ENCODE peak calls at places on chromosomes 1 and 21, in ten cellular contexts. N, S, W, O, H, G, D, V, C and R are unnamed samples. For H3K4me1, the result is how much of the 10 kb centered on the place peaks cover.

GRCh38 chr1:185645686-185646085 is 88.5 kb upstream of the HMCN1 start:
- DNase-seq in N (peak), S (no peak), W (no peak), O (no peak), H (no peak), G (no peak), D (no peak), V (no peak), C (no peak), R (no peak)

GRCh38 chr1:159922499-159923202 is 2.7 kb downstream of the TAGLN2 start:
- DNase-seq in N (peak), S (peak), W (no peak), O (peak), H (peak), G (no peak), D (peak), V (peak), C (no peak), R (peak)

GRCh38 chr1:235943581-235944114 is 76.9 kb upstream of the LYST start:
- DNase-seq in N (peak), S (no peak), W (no peak), O (no peak), H (no peak), G (no peak), D (no peak), V (no peak), C (no peak), R (no peak)

GRCh38 chr1:41780916-41781315 is 137.8 kb downstream of the HIVEP3 start:
- DNase-seq in N (no peak), S (no peak), W (no peak), O (no peak), H (no peak), G (no peak), D (no peak), V (no peak), C (no peak), R (no peak)

GRCh38 chr1:161172776-161173376 is 4.4 kb downstream of the B4GALT3 start:
- DNase-seq in N (peak), S (no peak), W (no peak), O (no peak), H (no peak), G (no peak), D (no peak), V (no peak), C (no peak), R (peak)

GRCh38 chr1:158035976-158036583 is 42.6 kb downstream of the KIRREL1 start:
- DNase-seq in N (peak), S (no peak), W (no peak), O (peak), H (no peak), G (no peak), D (no peak), V (no peak), C (no peak), R (no peak)

GRCh38 chr1:217681806-217682205 is 50.7 kb downstream of the SPATA17 start:
- DNase-seq in N (no peak), S (no peak), W (no peak), O (no peak), H (no peak), G (no peak), D (no peak), V (no peak), C (no peak), R (no peak)

GRCh38 chr21:42389449-42389835 is 6.4 kb downstream of the TMPRSS3 start:
- DNase-seq in N (no peak), S (no peak), W (no peak), O (peak), H (no peak), G (no peak), D (peak), V (no peak), C (no peak), R (no peak)

GRCh38 chr1:184860535-184860934 is 105.9 kb upstream of the EDEM3 start:
- DNase-seq in N (no peak), S (no peak), W (no peak), O (no peak), H (no peak), G (no peak), D (no peak), V (no peak), C (no peak), R (no peak)

GRCh38 chr21:31553926-31554325 is 105.6 kb upstream of the SOD1 start:
- DNase-seq in N (no peak), S (no peak), W (no peak), O (no peak), H (no peak), G (no peak), D (no peak), V (no peak), C (no peak), R (no peak)

GRCh38 chr1:183218981-183219621 is 33.0 kb downstream of the LAMC2 start:
- DNase-seq in N (no peak), S (no peak), W (peak), O (peak), H (peak), G (no peak), D (peak), V (peak), C (peak), R (peak)

GRCh38 chr1:10755977-10756521 is 40.4 kb downstream of the CASZ1 start:
- DNase-seq in N (peak), S (peak), W (peak), O (peak), H (peak), G (no peak), D (peak), V (peak), C (peak), R (peak)

GRCh38 chr1:98761238-98761637 is 99.7 kb downstream of the SNX7 start:
- DNase-seq in N (no peak), S (no peak), W (no peak), O (peak), H (no peak), G (no peak), D (no peak), V (no peak), C (no peak), R (peak)

GRCh38 chr1:157286096-157286495 is 147.9 kb upstream of the ETV3 start:
- DNase-seq in N (no peak), S (no peak), W (no peak), O (no peak), H (no peak), G (no peak), D (no peak), V (no peak), C (no peak), R (no peak)

GRCh38 chr1:24186993-24187790 is at the start of gene IFNLR1:
- DNase-seq in N (no peak), S (peak), W (peak), O (peak), H (peak), G (no peak), D (peak), V (peak), C (peak), R (peak)

GRCh38 chr21:43355196-43355924 is 71.6 kb downstream of the SIK1 start:
- DNase-seq in N (no peak), S (no peak), W (no peak), O (no peak), H (no peak), G (no peak), D (no peak), V (no peak), C (no peak), R (peak)

GRCh38 chr1:12591267-12591938 is 26.6 kb downstream of the DHRS3 start:
- DNase-seq in N (peak), S (peak), W (no peak), O (no peak), H (peak), G (no peak), D (peak), V (no peak), C (no peak), R (peak)

GRCh38 chr1:161921990-161922389 is 101.7 kb downstream of the OLFML2B start:
- DNase-seq in N (peak), S (no peak), W (no peak), O (no peak), H (no peak), G (no peak), D (no peak), V (no peak), C (no peak), R (no peak)

GRCh38 chr1:160351629-160352028 is 8.4 kb downstream of the NCSTN start:
- DNase-seq in N (no peak), S (peak), W (no peak), O (no peak), H (peak), G (no peak), D (no peak), V (no peak), C (no peak), R (peak)

GRCh38 chr1:37477198-37477931 is 3.0 kb downstream of the ZC3H12A start:
- DNase-seq in N (peak), S (no peak), W (peak), O (peak), H (no peak), G (no peak), D (peak), V (peak), C (peak), R (no peak)

GRCh38 chr21:16708431-16708830 is 804.4 kb upstream of the CXADR start:
- DNase-seq in N (peak), S (no peak), W (no peak), O (no peak), H (no peak), G (no peak), D (no peak), V (no peak), C (no peak), R (no peak)

GRCh38 chr1:198623920-198624647 is 14.8 kb upstream of the PTPRC start:
- DNase-seq in N (peak), S (no peak), W (no peak), O (no peak), H (no peak), G (no peak), D (no peak), V (peak), C (no peak), R (no peak)

GRCh38 chr21:44485796-44486195 is 30.5 kb downstream of the LRRC3 start:
- DNase-seq in N (no peak), S (no peak), W (no peak), O (no peak), H (no peak), G (no peak), D (no peak), V (no peak), C (no peak), R (no peak)

GRCh38 chr1:23838401-23838866 is 13.2 kb upstream of the HMGCL start:
- DNase-seq in N (peak), S (peak), W (peak), O (peak), H (peak), G (no peak), D (peak), V (peak), C (peak), R (peak)

GRCh38 chr1:16145030-16145987 is 10.6 kb downstream of the EPHA2 start:
- DNase-seq in N (peak), S (peak), W (no peak), O (peak), H (peak), G (peak), D (peak), V (no peak), C (no peak), R (peak)
- H3K4me1 ChIP-seq in N (under half), S (half or more), W (under half), O (half or more), H (half or more), G (half or more), D (half or more), V (under half), C (under half), R (under half)

DNA sequence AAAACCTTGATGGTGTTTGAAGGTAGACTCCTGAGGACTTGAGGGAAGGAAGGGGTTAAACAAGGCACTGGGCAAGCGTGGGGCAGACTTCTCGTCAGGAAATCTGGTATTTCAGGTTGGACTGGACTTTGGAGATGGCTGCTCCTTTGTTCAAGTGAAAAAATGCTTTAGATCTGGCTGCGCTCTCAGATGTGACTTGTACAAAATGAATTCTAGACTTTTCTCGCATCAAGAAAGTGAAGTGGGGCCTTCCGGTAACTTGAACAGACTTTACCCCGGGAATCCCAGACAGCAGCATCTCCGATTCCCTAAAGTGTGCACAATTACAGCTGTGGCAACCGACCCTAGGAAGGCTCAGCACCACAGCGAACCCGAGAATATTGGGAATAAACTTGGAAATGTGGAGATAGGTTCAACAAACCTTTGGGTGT is 44.3 kb upstream of the ERRFI1 start:
- DNase-seq in N (peak), S (no peak), W (no peak), O (peak), H (no peak), G (no peak), D (no peak), V (no peak), C (no peak), R (no peak)
- H3K27ac ChIP-seq in N (no peak), S (no peak), W (no peak), O (peak), H (no peak), G (peak), D (no peak), V (no peak), C (no peak), R (no peak)

GRCh38 chr1:229410370-229410691 is 23.6 kb downstream of the ACTA1 start:
- DNase-seq in N (no peak), S (no peak), W (no peak), O (no peak), H (no peak), G (no peak), D (no peak), V (no peak), C (no peak), R (no peak)

GRCh38 chr1:229411434-229412055 is 22.3 kb downstream of the ACTA1 start:
- DNase-seq in N (no peak), S (no peak), W (no peak), O (no peak), H (no peak), G (no peak), D (no peak), V (no peak), C (no peak), R (no peak)

GRCh38 chr1:229408458-229409037 is 25.3 kb downstream of the ACTA1 start:
- DNase-seq in N (no peak), S (peak), W (no peak), O (peak), H (peak), G (no peak), D (no peak), V (no peak), C (no peak), R (peak)

GRCh38 chr1:229410692-229411433 is 23.0 kb downstream of the ACTA1 start:
- DNase-seq in N (peak), S (peak), W (no peak), O (peak), H (peak), G (no peak), D (no peak), V (no peak), C (no peak), R (peak)

DNA sequence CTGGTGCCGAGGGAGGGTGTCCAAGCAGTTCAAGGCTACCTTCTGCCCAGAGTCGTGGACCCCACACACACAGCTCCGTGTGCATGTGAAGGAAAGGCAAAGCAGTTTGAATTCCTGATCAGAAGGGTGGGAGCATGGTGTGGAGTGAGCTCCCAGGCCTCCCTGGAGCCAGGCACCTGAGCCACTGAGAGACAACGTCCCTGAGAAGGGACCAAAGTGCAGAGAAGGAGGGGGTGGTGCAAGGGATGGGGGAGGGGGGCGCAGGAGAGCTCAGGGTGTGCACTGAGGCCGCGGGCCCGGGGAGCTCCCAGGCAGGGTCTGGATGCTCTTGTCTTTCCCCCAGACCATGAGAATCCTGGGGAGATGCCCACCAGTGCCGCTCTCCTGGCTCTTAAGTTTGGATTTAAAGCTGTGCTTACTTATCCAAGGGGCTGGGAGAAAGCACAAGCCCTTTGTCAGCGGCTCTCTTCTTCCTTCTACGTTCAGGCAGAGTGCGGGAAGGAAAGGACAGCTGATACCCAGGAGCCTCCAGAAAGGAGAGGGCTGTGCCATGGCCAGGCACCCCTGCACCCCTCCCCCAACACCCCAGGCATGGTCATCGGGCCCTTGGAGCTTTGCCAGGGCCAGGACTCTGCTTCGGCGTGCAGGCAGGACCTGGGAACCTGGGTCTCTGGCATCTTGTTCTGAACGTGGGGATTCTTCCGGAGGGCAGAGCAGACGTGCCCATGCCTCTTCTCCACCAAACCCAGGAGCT is 24.1 kb downstream of the ACTA1 start:
- DNase-seq in N (no peak), S (no peak), W (no peak), O (peak), H (peak), G (no peak), D (no peak), V (no peak), C (no peak), R (peak)
- H3K4me3 ChIP-seq in N (no peak), S (peak), W (no peak), O (no peak), H (peak), G (no peak), D (no peak), V (no peak), C (no peak), R (no peak)

DNA sequence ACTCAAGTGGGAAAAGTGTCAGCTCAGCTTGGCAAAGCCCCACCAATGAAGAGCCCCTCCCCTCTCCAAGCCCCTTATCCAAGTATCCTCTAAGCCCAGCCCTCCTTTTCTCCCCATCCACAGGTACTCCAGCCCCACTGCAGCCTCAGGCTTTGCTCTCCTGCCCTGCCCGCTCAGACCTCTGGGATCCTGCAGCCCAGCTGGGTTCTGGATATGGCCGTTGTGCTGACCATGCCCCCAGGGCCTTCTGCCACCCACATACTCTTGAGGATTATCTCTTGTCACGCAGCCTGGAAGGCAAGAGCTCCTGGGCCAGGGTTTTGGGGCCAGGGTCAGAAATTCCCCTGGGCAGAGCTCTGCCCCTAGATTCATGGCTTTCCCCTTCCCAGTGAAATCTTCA is 4.7 kb downstream of the SHISA4 start:
- DNase-seq in N (no peak), S (no peak), W (no peak), O (no peak), H (no peak), G (no peak), D (no peak), V (no peak), C (no peak), R (no peak)
- H3K4me1 ChIP-seq in N (under half), S (half or more), W (under half), O (under half), H (under half), G (under half), D (under half), V (under half), C (under half), R (under half)

GRCh38 chr1:30744060-30744756 is 13.4 kb downstream of the LAPTM5 start:
- DNase-seq in N (no peak), S (no peak), W (no peak), O (no peak), H (no peak), G (no peak), D (peak), V (peak), C (no peak), R (no peak)
- H3K27ac ChIP-seq in N (no peak), S (no peak), W (peak), O (peak), H (no peak), G (no peak), D (peak), V (peak), C (peak), R (no peak)

GRCh38 chr1:103538226-103538625 is 12.7 kb downstream of the RNPC3 start:
- DNase-seq in N (no peak), S (no peak), W (no peak), O (no peak), H (no peak), G (no peak), D (no peak), V (no peak), C (no peak), R (no peak)
- H3K4me3 ChIP-seq in N (no peak), S (no peak), W (no peak), O (no peak), H (no peak), G (no peak), D (no peak), V (no peak), C (no peak), R (no peak)

DNA sequence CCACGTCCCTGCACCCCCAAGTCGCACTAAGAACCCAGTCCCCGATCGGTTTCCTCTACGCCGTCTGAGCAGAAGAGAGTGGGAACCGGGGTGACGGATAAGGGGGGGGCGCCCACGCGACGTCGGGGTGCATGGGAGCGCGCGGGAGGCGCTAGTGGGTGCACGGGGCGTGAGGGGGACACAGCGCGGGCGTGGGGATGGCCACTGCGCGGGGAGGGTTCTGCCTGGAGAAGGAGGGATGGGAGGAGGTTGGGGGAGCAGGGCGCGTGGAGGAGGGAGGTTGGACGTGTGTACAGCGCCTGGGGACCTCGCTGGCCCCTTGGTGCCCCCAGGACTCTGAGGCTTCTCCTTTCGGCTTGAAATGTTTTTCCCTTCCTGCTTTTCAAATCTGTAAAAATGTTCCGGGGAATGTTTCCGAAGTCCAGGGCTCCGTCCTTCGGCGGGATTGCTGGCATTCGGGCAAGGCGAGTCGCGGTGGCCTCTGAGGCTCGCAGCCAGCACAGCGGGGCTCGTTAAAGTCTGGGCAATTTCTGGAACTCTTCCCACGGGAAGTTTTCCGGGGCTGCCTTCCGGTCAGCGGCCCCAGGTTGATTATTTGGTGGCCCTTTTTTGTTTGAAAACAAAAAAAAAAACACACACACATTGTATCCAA is 13.1 kb downstream of the RNF220 start:
- DNase-seq in N (no peak), S (no peak), W (no peak), O (no peak), H (no peak), G (no peak), D (no peak), V (no peak), C (no peak), R (no peak)
- H3K4me1 ChIP-seq in N (under half), S (under half), W (under half), O (under half), H (under half), G (under half), D (under half), V (under half), C (under half), R (under half)

GRCh38 chr1:19945914-19946313 is 22.5 kb upstream of the PLA2G2E start:
- DNase-seq in N (no peak), S (no peak), W (no peak), O (no peak), H (no peak), G (no peak), D (no peak), V (no peak), C (no peak), R (no peak)

GRCh38 chr1:19946331-19946751 is 22.9 kb upstream of the PLA2G2E start:
- DNase-seq in N (no peak), S (no peak), W (no peak), O (no peak), H (no peak), G (no peak), D (no peak), V (no peak), C (no peak), R (no peak)

GRCh38 chr1:19954059-19954458 is 25.4 kb downstream of the PLA2G2A start:
- DNase-seq in N (no peak), S (no peak), W (no peak), O (no peak), H (no peak), G (no peak), D (no peak), V (no peak), C (no peak), R (no peak)

DNA sequence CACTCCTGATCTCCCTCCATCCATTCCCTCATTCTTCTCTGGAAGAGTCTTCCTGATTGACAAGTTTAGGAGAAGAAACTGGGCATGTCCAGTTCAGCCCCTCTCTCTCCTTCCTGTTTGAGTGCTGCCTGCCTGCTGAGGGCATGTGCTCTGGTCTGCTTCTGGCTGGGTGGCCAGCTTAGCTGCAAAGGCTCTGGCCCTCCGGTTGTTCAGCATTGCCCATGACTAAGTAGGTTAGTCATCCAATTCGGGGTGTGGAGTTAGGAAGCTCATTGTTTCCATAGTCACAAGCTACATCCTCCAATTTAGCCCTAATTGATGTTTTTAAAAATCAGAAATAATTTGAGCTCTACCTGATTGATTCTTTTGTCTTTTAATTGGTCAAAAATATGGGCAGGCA is 25.6 kb upstream of the PLA2G2E start:
- DNase-seq in N (peak), S (no peak), W (no peak), O (no peak), H (no peak), G (peak), D (no peak), V (no peak), C (no peak), R (no peak)
- H3K27ac ChIP-seq in N (no peak), S (no peak), W (no peak), O (no peak), H (no peak), G (no peak), D (no peak), V (no peak), C (no peak), R (no peak)